ENCODE peak calls at places on chromosome 1, in six cellular contexts. T, U, Q, A, N and C are unnamed samples.

GRCh38 chr1:111729271-111729921 is 9.8 kb downstream of the INKA2 start:
- DNase-seq in T (no peak), U (no peak), Q (no peak), A (no peak), N (no peak), C (no peak)

GRCh38 chr1:159941867-159942560 is 3.4 kb downstream of the IGSF9 start:
- DNase-seq in T (no peak), U (no peak), Q (no peak), A (no peak), N (no peak), C (no peak)

GRCh38 chr1:94061513-94062443 is 59.2 kb downstream of the ABCA4 start:
- DNase-seq in T (no peak), U (peak; percentile 80), Q (no peak), A (peak; percentile 61), N (peak; percentile 91), C (no peak)

GRCh38 chr1:39178541-39179431 is 25.7 kb upstream of the MACF1 start:
- DNase-seq in T (peak; percentile 88), U (peak; percentile 77), Q (no peak), A (peak; percentile 71), N (peak; percentile 72), C (peak; percentile 98)

GRCh38 chr1:230858918-230859819 is 9.2 kb downstream of the C1orf198 start:
- DNase-seq in T (no peak), U (peak; percentile 84), Q (no peak), A (peak; percentile 60), N (peak; percentile 43), C (no peak)

GRCh38 chr1:165501975-165502358 is 41.8 kb upstream of the LRRC52 start:
- DNase-seq in T (no peak), U (no peak), Q (no peak), A (no peak), N (no peak), C (no peak)

GRCh38 chr1:157948547-157949152 is 44.8 kb upstream of the KIRREL1 start:
- DNase-seq in T (no peak), U (peak; percentile 42), Q (no peak), A (peak; percentile 23), N (peak; percentile 53), C (no peak)

GRCh38 chr1:118944133-118944532 is 44.0 kb downstream of the TBX15 start:
- DNase-seq in T (no peak), U (no peak), Q (no peak), A (no peak), N (no peak), C (no peak)

GRCh38 chr1:54979327-54979891 is 1.0 kb upstream of the TMEM61 start:
- DNase-seq in T (no peak), U (no peak), Q (no peak), A (no peak), N (no peak), C (no peak)

GRCh38 chr1:62438163-62438562 is 1.3 kb downstream of the USP1 start:
- DNase-seq in T (no peak), U (no peak), Q (no peak), A (no peak), N (peak; percentile 6), C (no peak)

GRCh38 chr1:65412984-65413375 is 7.5 kb upstream of the LEPR start:
- DNase-seq in T (peak; percentile 72), U (peak; percentile 56), Q (no peak), A (peak; percentile 58), N (no peak), C (no peak)

GRCh38 chr1:173603056-173603591 is at the start of gene SLC9C2:
- DNase-seq in T (no peak), U (peak; percentile 17), Q (no peak), A (peak; percentile 1), N (peak; percentile 91), C (no peak)

GRCh38 chr1:237032029-237032428 is 10.0 kb upstream of the RYR2 start:
- DNase-seq in T (no peak), U (no peak), Q (no peak), A (no peak), N (no peak), C (no peak)

GRCh38 chr1:30801826-30802198 is 44.2 kb upstream of the LAPTM5 start:
- DNase-seq in T (no peak), U (peak; percentile 48), Q (no peak), A (peak; percentile 42), N (peak; percentile 69), C (no peak)

GRCh38 chr1:7533006-7533405 is 238.1 kb upstream of the VAMP3 start:
- DNase-seq in T (no peak), U (no peak), Q (no peak), A (no peak), N (no peak), C (no peak)

GRCh38 chr1:187070076-187070475 is 241.3 kb downstream of the PLA2G4A start:
- DNase-seq in T (no peak), U (peak; percentile 29), Q (no peak), A (no peak), N (no peak), C (no peak)

GRCh38 chr1:222310830-222311229 is 237.1 kb downstream of the HHIPL2 start:
- DNase-seq in T (no peak), U (no peak), Q (no peak), A (no peak), N (no peak), C (no peak)

GRCh38 chr1:24992761-24993211 is 62.7 kb upstream of the RUNX3 start:
- DNase-seq in T (no peak), U (no peak), Q (no peak), A (no peak), N (no peak), C (no peak)

GRCh38 chr1:217078010-217078704 is 354.9 kb upstream of the ESRRG start:
- DNase-seq in T (peak; percentile 60), U (peak; percentile 20), Q (no peak), A (no peak), N (no peak), C (no peak)

GRCh38 chr1:68051475-68051874 is 1.0 kb upstream of the DIRAS3 start:
- DNase-seq in T (peak; percentile 18), U (peak; percentile 68), Q (peak; percentile 49), A (peak; percentile 67), N (peak; percentile 80), C (no peak)
- TF ChIP-seq CTCF in T (peak; percentile 53), U (peak; percentile 50), Q (peak; percentile 82), A (peak; percentile 66), N (peak; percentile 68), C (peak; percentile 48)

GRCh38 chr1:77347646-77348045 is 65.8 kb downstream of the AK5 start:
- DNase-seq in T (peak; percentile 48), U (peak; percentile 89), Q (peak; percentile 84), A (peak; percentile 91), N (peak; percentile 92), C (no peak)
- H3K4me3 ChIP-seq in T (no peak overlapping the region), U (no peak overlapping the region), Q (no peak overlapping the region), A (no peak overlapping the region), N (no peak overlapping the region), C (no peak overlapping the region)

GRCh38 chr1:48576565-48576964 is 104.6 kb upstream of the SPATA6 start:
- DNase-seq in T (no peak), U (no peak), Q (no peak), A (no peak), N (no peak), C (no peak)

GRCh38 chr1:48568501-48568900 is 96.5 kb upstream of the SPATA6 start:
- DNase-seq in T (no peak), U (no peak), Q (no peak), A (no peak), N (no peak), C (no peak)

GRCh38 chr1:48572134-48572533 is 100.1 kb upstream of the SPATA6 start:
- DNase-seq in T (no peak), U (no peak), Q (no peak), A (no peak), N (no peak), C (no peak)

GRCh38 chr1:48571303-48571987 is 99.4 kb upstream of the SPATA6 start:
- DNase-seq in T (no peak), U (no peak), Q (no peak), A (no peak), N (no peak), C (no peak)

GRCh38 chr1:48572632-48573258 is 100.7 kb upstream of the SPATA6 start:
- DNase-seq in T (peak; percentile 10), U (peak; percentile 23), Q (peak; percentile 2), A (peak; percentile 10), N (peak; percentile 49), C (peak; percentile 17)
- TF ChIP-seq CTCF in T (peak; percentile 94), U (peak; percentile 40), Q (peak; percentile 65), A (peak; percentile 51), N (peak; percentile 61), C (peak; percentile 93)

GRCh38 chr1:150473659-150474058 is 13.6 kb upstream of the TARS2 start:
- DNase-seq in T (no peak), U (no peak), Q (no peak), A (no peak), N (peak; percentile 13), C (no peak)
- H3K4me3 ChIP-seq in T (no peak overlapping the region), U (no peak overlapping the region), Q (no peak overlapping the region), A (no peak overlapping the region), N (no peak overlapping the region), C (no peak overlapping the region)

GRCh38 chr1:233055879-233056641 is 105.6 kb downstream of the NTPCR start:
- DNase-seq in T (no peak), U (no peak), Q (no peak), A (no peak), N (no peak), C (no peak)
- TF ChIP-seq CTCF in T (no peak), U (no peak), Q (no peak), A (no peak), N (no peak), C (no peak)

GRCh38 chr1:156574039-156574633 is 1.8 kb upstream of the IQGAP3 start:
- DNase-seq in T (no peak), U (no peak), Q (no peak), A (no peak), N (no peak), C (no peak)

GRCh38 chr1:156577512-156577911 is 2.0 kb upstream of the TTC24 start:
- DNase-seq in T (no peak), U (no peak), Q (no peak), A (no peak), N (no peak), C (no peak)

GRCh38 chr1:156571959-156572662 is at the start of gene IQGAP3:
- DNase-seq in T (peak; percentile 39), U (peak; percentile 69), Q (peak; percentile 14), A (peak; percentile 68), N (peak; percentile 82), C (no peak)

GRCh38 chr1:156571261-156571958 is 955 bp downstream of the IQGAP3 start:
- DNase-seq in T (peak; percentile 57), U (peak; percentile 96), Q (peak; percentile 76), A (peak; percentile 90), N (peak; percentile 67), C (no peak)

GRCh38 chr1:156572663-156573018 is 276 bp upstream of the IQGAP3 start:
- DNase-seq in T (no peak), U (no peak), Q (no peak), A (no peak), N (no peak), C (no peak)
- H3K4me3 ChIP-seq in T (no peak overlapping the region), U (no peak overlapping the region), Q (peak overlapping the region; percentile 79), A (peak overlapping the region; percentile 63), N (peak overlapping the region; percentile 72), C (peak overlapping the region; percentile 83)